ENCODE peak calls at places on chromosomes 2 and 18, in four cellular contexts. One of them, this sample, is unnamed.
A peak's percentile ranks its signal among the peaks of the same experiment; 100 is the strongest.

GRCh38 chr2:27779417-27780055 is 8.0 kb downstream of the MRPL33 start:
- DNase-seq in kidney: no peak
- DNase-seq in astrocyte of the spinal cord: no peak
- DNase-seq in kidney epithelial cell: no peak
- DNase-seq in this sample: no peak

GRCh38 chr2:63058742-63059433 is 8.3 kb downstream of the OTX1 start:
- DNase-seq in kidney: no peak
- DNase-seq in astrocyte of the spinal cord: no peak
- DNase-seq in kidney epithelial cell: no peak
- DNase-seq in this sample: no peak

GRCh38 chr18:34121157-34121807 is 103.4 kb downstream of the NOL4 start:
- DNase-seq in kidney: no peak
- DNase-seq in astrocyte of the spinal cord: peak; percentile 67
- DNase-seq in kidney epithelial cell: peak; percentile 70
- DNase-seq in this sample: no peak

GRCh38 chr2:108594982-108595464 is 60.8 kb downstream of the LIMS1 start:
- DNase-seq in kidney: no peak
- DNase-seq in astrocyte of the spinal cord: peak; percentile 98
- DNase-seq in kidney epithelial cell: peak; percentile 99
- DNase-seq in this sample: peak; percentile 99

GRCh38 chr2:102486941-102487702 is 14.1 kb downstream of the SLC9A4 start:
- DNase-seq in kidney: no peak
- DNase-seq in astrocyte of the spinal cord: no peak
- DNase-seq in kidney epithelial cell: no peak
- DNase-seq in this sample: no peak

GRCh38 chr2:2799151-2799697 is 468.1 kb upstream of the MYT1L start:
- DNase-seq in kidney: no peak
- DNase-seq in astrocyte of the spinal cord: no peak
- DNase-seq in kidney epithelial cell: no peak
- DNase-seq in this sample: no peak

GRCh38 chr2:207375207-207375875 is 154.4 kb upstream of the CREB1 start:
- DNase-seq in kidney: no peak
- DNase-seq in astrocyte of the spinal cord: no peak
- DNase-seq in kidney epithelial cell: no peak
- DNase-seq in this sample: no peak

GRCh38 chr2:135819211-135819610 is 17.8 kb downstream of the LCT start:
- DNase-seq in kidney: no peak
- DNase-seq in astrocyte of the spinal cord: peak; percentile 21
- DNase-seq in kidney epithelial cell: no peak
- DNase-seq in this sample: no peak

GRCh38 chr18:55857961-55858360 is 270.0 kb upstream of the TCF4 start:
- DNase-seq in kidney: no peak
- DNase-seq in astrocyte of the spinal cord: no peak
- DNase-seq in kidney epithelial cell: no peak
- DNase-seq in this sample: no peak

GRCh38 chr18:67367540-67367939 is 149.0 kb downstream of the DSEL start:
- DNase-seq in kidney: no peak
- DNase-seq in astrocyte of the spinal cord: no peak
- DNase-seq in kidney epithelial cell: no peak
- DNase-seq in this sample: no peak

GRCh38 chr18:13381907-13382682 is 163.5 kb downstream of the LDLRAD4 start:
- DNase-seq in kidney: peak; percentile 92
- DNase-seq in astrocyte of the spinal cord: peak; percentile 76
- DNase-seq in kidney epithelial cell: peak; percentile 38
- DNase-seq in this sample: no peak

GRCh38 chr18:44733069-44733753 is 52.5 kb downstream of the SETBP1 start:
- DNase-seq in kidney: no peak
- DNase-seq in astrocyte of the spinal cord: peak; percentile 92
- DNase-seq in kidney epithelial cell: peak; percentile 87
- DNase-seq in this sample: peak; percentile 62

GRCh38 chr18:78586596-78586995 is 393.0 kb upstream of the SALL3 start:
- DNase-seq in kidney: no peak
- DNase-seq in astrocyte of the spinal cord: no peak
- DNase-seq in kidney epithelial cell: no peak
- DNase-seq in this sample: no peak

GRCh38 chr2:149388120-149388816 is 57.9 kb downstream of the LYPD6 start:
- DNase-seq in kidney: no peak
- DNase-seq in astrocyte of the spinal cord: no peak
- DNase-seq in kidney epithelial cell: no peak
- DNase-seq in this sample: no peak

GRCh38 chr2:159199236-159199635 is 87.3 kb downstream of the WDSUB1 start:
- DNase-seq in kidney: no peak
- DNase-seq in astrocyte of the spinal cord: no peak
- DNase-seq in kidney epithelial cell: no peak
- DNase-seq in this sample: no peak

GRCh38 chr2:161208527-161209139 is 48.4 kb downstream of the TANK start:
- DNase-seq in kidney: no peak
- DNase-seq in astrocyte of the spinal cord: peak; percentile 78
- DNase-seq in kidney epithelial cell: peak; percentile 51
- DNase-seq in this sample: peak; percentile 17

GRCh38 chr2:128782411-128783192 is 463.9 kb upstream of the HS6ST1 start:
- DNase-seq in kidney: no peak
- DNase-seq in astrocyte of the spinal cord: no peak
- DNase-seq in kidney epithelial cell: no peak
- DNase-seq in this sample: no peak

GRCh38 chr2:24304098-24304497 is 56.2 kb downstream of the ITSN2 start:
- DNase-seq in kidney: peak; percentile 76
- DNase-seq in astrocyte of the spinal cord: peak; percentile 71
- DNase-seq in kidney epithelial cell: peak; percentile 4
- DNase-seq in this sample: peak; percentile 55

GRCh38 chr2:45433363-45433762 is 177.7 kb downstream of the SRBD1 start:
- DNase-seq in kidney: no peak
- DNase-seq in astrocyte of the spinal cord: no peak
- DNase-seq in kidney epithelial cell: no peak
- DNase-seq in this sample: no peak

GRCh38 chr2:59959944-59960343 is 593.5 kb downstream of the BCL11A start:
- DNase-seq in kidney: no peak
- DNase-seq in astrocyte of the spinal cord: no peak
- DNase-seq in kidney epithelial cell: no peak
- DNase-seq in this sample: no peak

GRCh38 chr2:95052301-95052700 is 26.8 kb downstream of the MAL start:
- DNase-seq in kidney: peak; percentile 91
- DNase-seq in astrocyte of the spinal cord: no peak
- DNase-seq in kidney epithelial cell: peak; percentile 72
- DNase-seq in this sample: no peak

GRCh38 chr18:69895081-69896047 is 52.3 kb downstream of the CD226 start:
- DNase-seq in kidney: no peak
- DNase-seq in astrocyte of the spinal cord: no peak
- DNase-seq in kidney epithelial cell: no peak
- DNase-seq in this sample: no peak

GRCh38 chr2:200860092-200860795 is 4.2 kb downstream of the CLK1 start:
- DNase-seq in kidney: no peak
- DNase-seq in astrocyte of the spinal cord: no peak
- DNase-seq in kidney epithelial cell: no peak
- DNase-seq in this sample: no peak

GRCh38 chr2:131042161-131042775 is 51.0 kb downstream of the FAM168B start:
- DNase-seq in kidney: no peak
- DNase-seq in astrocyte of the spinal cord: no peak
- DNase-seq in kidney epithelial cell: no peak
- DNase-seq in this sample: no peak

GRCh38 chr2:226794077-226794670 is 5.4 kb downstream of the IRS1 start:
- DNase-seq in kidney: no peak
- DNase-seq in astrocyte of the spinal cord: peak; percentile 61
- DNase-seq in kidney epithelial cell: no peak
- DNase-seq in this sample: no peak

GRCh38 chr2:229416116-229416694 is 145.1 kb upstream of the PID1 start:
- DNase-seq in kidney: peak; percentile 87
- DNase-seq in astrocyte of the spinal cord: peak; percentile 71
- DNase-seq in kidney epithelial cell: peak; percentile 19
- DNase-seq in this sample: no peak

GRCh38 chr18:35524236-35524635 is 26.5 kb upstream of the INO80C start:
- DNase-seq in kidney: peak; percentile 79
- DNase-seq in astrocyte of the spinal cord: no peak
- DNase-seq in kidney epithelial cell: no peak
- DNase-seq in this sample: no peak

GRCh38 chr2:188199716-188200128 is 92.0 kb upstream of the GULP1 start:
- DNase-seq in kidney: no peak
- DNase-seq in astrocyte of the spinal cord: peak; percentile 88
- DNase-seq in kidney epithelial cell: peak; percentile 89
- DNase-seq in this sample: peak; percentile 73

GRCh38 chr18:48693625-48694262 is 154.9 kb downstream of the CTIF start:
- DNase-seq in kidney: no peak
- DNase-seq in astrocyte of the spinal cord: peak; percentile 19
- DNase-seq in kidney epithelial cell: no peak
- DNase-seq in this sample: no peak

GRCh38 chr2:2563309-2563860 is 232.3 kb upstream of the MYT1L start:
- DNase-seq in kidney: no peak
- DNase-seq in astrocyte of the spinal cord: no peak
- DNase-seq in kidney epithelial cell: no peak
- DNase-seq in this sample: no peak

GRCh38 chr2:239369631-239370161 is 31.1 kb downstream of the HDAC4 start:
- DNase-seq in kidney: no peak
- DNase-seq in astrocyte of the spinal cord: no peak
- DNase-seq in kidney epithelial cell: peak; percentile 34
- DNase-seq in this sample: peak; percentile 12

DNA sequence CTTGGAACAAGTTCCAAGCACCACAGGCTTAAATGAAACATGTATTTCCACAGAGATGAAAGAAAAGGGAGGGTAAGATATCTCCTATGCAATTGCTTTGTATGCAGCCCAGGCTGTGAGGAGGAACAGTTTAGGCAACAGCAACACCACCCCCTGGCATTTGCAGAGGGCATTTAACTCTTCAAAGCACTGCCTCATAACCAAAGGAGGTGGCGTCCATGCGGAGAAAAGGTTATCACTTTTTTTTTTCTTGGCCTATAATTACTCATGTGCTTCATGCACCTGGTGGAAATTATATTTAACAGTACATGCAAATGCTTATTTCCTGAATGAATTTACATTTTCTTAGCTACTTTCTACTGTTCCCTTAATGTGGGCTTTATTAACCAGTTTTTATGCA is 286.0 kb downstream of the LPIN1 start:
- DNase-seq in kidney: no peak
- DNase-seq in astrocyte of the spinal cord: no peak
- DNase-seq in kidney epithelial cell: no peak
- DNase-seq in this sample: no peak
- TF ChIP-seq CTCF in kidney: no peak
- TF ChIP-seq CTCF in astrocyte of the spinal cord: peak; percentile 15
- TF ChIP-seq CTCF in kidney epithelial cell: peak; percentile 7
- TF ChIP-seq CTCF in this sample: no peak

DNA sequence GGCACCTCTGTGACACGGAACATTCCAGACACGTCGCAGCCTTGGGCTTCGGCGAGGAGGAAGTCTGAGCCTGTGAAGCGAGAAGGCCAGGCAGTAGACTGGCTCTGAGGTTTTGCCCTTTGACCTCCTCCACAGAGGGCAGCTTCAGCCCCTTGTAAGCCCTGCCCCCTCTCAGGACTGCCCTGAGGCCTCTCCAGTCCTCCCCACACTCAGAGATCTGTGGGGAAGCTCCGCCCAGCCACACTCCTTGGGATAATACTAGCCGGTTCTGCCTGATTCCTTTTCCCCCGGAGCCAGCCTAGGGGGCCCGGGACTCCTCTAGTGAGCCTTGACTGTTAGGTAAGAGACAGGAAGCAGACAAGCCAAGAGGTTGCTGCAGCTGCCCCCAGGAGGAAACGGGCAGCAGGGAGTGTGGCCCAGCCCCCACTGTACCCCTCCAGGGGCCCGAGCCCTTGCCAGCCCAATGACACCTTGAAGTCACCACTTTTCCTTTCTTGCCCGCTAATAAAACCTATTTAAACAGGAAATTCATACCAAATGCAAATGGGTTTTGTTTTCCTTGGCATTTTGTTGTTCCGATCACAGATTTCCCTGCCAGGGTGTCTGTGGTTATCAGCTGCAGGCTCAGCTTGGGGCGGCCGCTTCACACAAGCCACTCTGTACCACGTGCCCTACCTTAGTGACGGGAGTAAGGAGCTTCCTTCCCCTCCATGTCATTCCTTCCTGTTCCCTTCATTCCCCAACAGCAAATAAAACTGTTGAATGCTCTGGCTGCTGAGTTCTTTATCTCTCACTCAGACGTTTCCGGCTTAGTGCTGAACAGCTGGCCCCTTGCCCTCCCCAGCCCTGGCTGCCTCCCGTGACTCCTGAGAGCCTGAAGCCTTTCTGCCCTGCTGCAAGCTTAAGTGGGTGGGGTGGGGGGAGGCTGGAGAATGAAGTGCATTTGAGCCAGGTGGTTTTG is 124.7 kb downstream of the CABLES1 start:
- DNase-seq in kidney: peak; percentile 95
- DNase-seq in astrocyte of the spinal cord: peak; percentile 66
- DNase-seq in kidney epithelial cell: no peak
- DNase-seq in this sample: peak; percentile 36
- H3K4me3 ChIP-seq in kidney: peak overlapping the region; percentile 24
- H3K4me3 ChIP-seq in astrocyte of the spinal cord: no peak overlapping the region
- H3K4me3 ChIP-seq in kidney epithelial cell: no peak overlapping the region
- H3K4me3 ChIP-seq in this sample: peak overlapping the region; percentile 18

DNA sequence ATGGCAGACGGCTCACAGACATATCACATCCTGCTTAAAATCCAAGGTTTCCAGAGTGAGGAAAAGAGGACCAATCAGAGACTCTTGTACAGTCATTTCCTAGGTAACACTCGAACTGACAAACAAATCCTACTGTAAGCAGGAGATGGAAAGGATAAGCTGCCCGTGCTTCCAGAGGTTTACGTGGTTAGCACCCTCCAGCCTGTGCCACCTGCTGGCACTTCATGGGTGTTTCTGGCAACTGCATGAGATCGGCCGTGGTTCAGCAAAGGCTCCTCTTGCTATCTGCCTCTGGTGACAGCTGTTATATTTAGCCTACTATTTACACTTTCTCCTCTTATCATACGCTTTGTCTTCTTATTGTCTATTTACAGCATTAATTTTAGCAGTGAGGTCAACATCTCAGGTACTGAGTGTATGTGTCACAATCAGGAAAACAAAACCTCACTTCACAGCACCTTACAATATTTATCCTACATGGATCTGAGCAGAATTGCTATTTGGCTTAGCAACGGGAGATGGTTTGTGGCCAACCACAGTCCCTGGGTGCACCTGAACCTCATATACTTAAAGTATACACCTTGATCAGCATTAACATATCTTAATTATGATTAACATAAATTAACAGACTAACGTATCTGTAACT is 226.9 kb downstream of the TMEM163 start:
- DNase-seq in kidney: no peak
- DNase-seq in astrocyte of the spinal cord: no peak
- DNase-seq in kidney epithelial cell: no peak
- DNase-seq in this sample: no peak
- TF ChIP-seq CTCF in kidney: no peak
- TF ChIP-seq CTCF in astrocyte of the spinal cord: no peak
- TF ChIP-seq CTCF in kidney epithelial cell: peak; percentile 39
- TF ChIP-seq CTCF in this sample: no peak

GRCh38 chr2:96637385-96638143 is 548 bp downstream of the KANSL3 start:
- DNase-seq in kidney: peak; percentile 96
- DNase-seq in astrocyte of the spinal cord: peak; percentile 87
- DNase-seq in kidney epithelial cell: peak; percentile 50
- DNase-seq in this sample: no peak

GRCh38 chr2:96638144-96639121 is at the start of gene KANSL3:
- DNase-seq in kidney: peak; percentile 98
- DNase-seq in astrocyte of the spinal cord: peak; percentile 96
- DNase-seq in kidney epithelial cell: peak; percentile 12
- DNase-seq in this sample: peak; percentile 68

GRCh38 chr2:96647681-96648080 is 5.1 kb downstream of the FER1L5 start:
- DNase-seq in kidney: no peak
- DNase-seq in astrocyte of the spinal cord: no peak
- DNase-seq in kidney epithelial cell: no peak
- DNase-seq in this sample: no peak

GRCh38 chr2:96648306-96648705 is 5.7 kb downstream of the FER1L5 start:
- DNase-seq in kidney: no peak
- DNase-seq in astrocyte of the spinal cord: no peak
- DNase-seq in kidney epithelial cell: no peak
- DNase-seq in this sample: no peak

GRCh38 chr2:96642564-96643350 is at the start of gene FER1L5:
- DNase-seq in kidney: peak; percentile 76
- DNase-seq in astrocyte of the spinal cord: peak; percentile 59
- DNase-seq in kidney epithelial cell: peak; percentile 48
- DNase-seq in this sample: no peak
- H3K4me3 ChIP-seq in kidney: peak within 1 kb of the TSS; percentile 29
- H3K4me3 ChIP-seq in astrocyte of the spinal cord: peak within 1 kb of the TSS; percentile 25
- H3K4me3 ChIP-seq in kidney epithelial cell: peak within 1 kb of the TSS; percentile 43
- H3K4me3 ChIP-seq in this sample: peak within 1 kb of the TSS; percentile 56